ENCODE peak calls at places on chromosomes 1 and 21, in seven cellular contexts. K is sigmoid colon; J is CD8-positive, alpha-beta T cell; S is GM13976; Z is H9; P is endothelial cell; I is MCF 10A. Y is an unnamed sample.

GRCh38 chr1:86648255-86648654 is 56.1 kb upstream of the SH3GLB1 start:
- DNase-seq in K (no peak), J (no peak), S (no peak), Z (no peak), P (no peak), I (peak), Y (no peak)

GRCh38 chr21:36615274-36615964 is 83.5 kb upstream of the SIM2 start:
- DNase-seq in K (no peak), J (no peak), S (no peak), Z (peak), P (no peak), I (no peak), Y (no peak)

GRCh38 chr1:178566187-178566586 is 53.3 kb downstream of the TEX35 start:
- DNase-seq in K (no peak), J (no peak), S (no peak), Z (no peak), P (no peak), I (peak), Y (no peak)

GRCh38 chr1:115242543-115242942 is 95.5 kb downstream of the NGF start:
- DNase-seq in K (no peak), J (no peak), S (no peak), Z (no peak), P (no peak), I (no peak), Y (no peak)

GRCh38 chr21:36323032-36323431 is 3.0 kb downstream of the MORC3 start:
- DNase-seq in K (no peak), J (no peak), S (no peak), Z (no peak), P (no peak), I (peak), Y (no peak)

GRCh38 chr1:78676347-78676982 is 26.8 kb downstream of the IFI44 start:
- DNase-seq in K (peak), J (no peak), S (peak), Z (no peak), P (peak), I (peak), Y (no peak)

GRCh38 chr21:14900058-14900457 is 164.7 kb downstream of the NRIP1 start:
- DNase-seq in K (no peak), J (no peak), S (no peak), Z (no peak), P (no peak), I (no peak), Y (no peak)

GRCh38 chr1:53543130-53543770 is 84.1 kb downstream of the DMRTB1 start:
- DNase-seq in K (peak), J (no peak), S (no peak), Z (no peak), P (no peak), I (no peak), Y (no peak)

GRCh38 chr1:30743584-30744059 is 14.0 kb downstream of the LAPTM5 start:
- DNase-seq in K (no peak), J (peak), S (peak), Z (no peak), P (no peak), I (peak), Y (no peak)

GRCh38 chr1:35001743-35002142 is 16.6 kb upstream of the TMEM35B start:
- DNase-seq in K (no peak), J (no peak), S (no peak), Z (no peak), P (no peak), I (no peak), Y (no peak)

GRCh38 chr1:91054780-91055481 is 33.1 kb upstream of the ZNF644 start:
- DNase-seq in K (no peak), J (no peak), S (peak), Z (no peak), P (no peak), I (no peak), Y (no peak)

GRCh38 chr1:159881930-159882839 is 17.8 kb downstream of the CFAP45 start:
- DNase-seq in K (peak), J (no peak), S (no peak), Z (no peak), P (peak), I (peak), Y (no peak)

GRCh38 chr21:38797470-38797869 is 8.3 kb upstream of the ETS2 start:
- DNase-seq in K (no peak), J (no peak), S (no peak), Z (no peak), P (no peak), I (peak), Y (no peak)

GRCh38 chr1:54356680-54357147 is 49.5 kb downstream of the SSBP3 start:
- DNase-seq in K (no peak), J (no peak), S (peak), Z (no peak), P (no peak), I (no peak), Y (no peak)

GRCh38 chr1:236795757-236796719 is 946 bp downstream of the MTR start:
- DNase-seq in K (no peak), J (no peak), S (no peak), Z (no peak), P (peak), I (no peak), Y (no peak)

GRCh38 chr1:53074313-53075154 is 12.5 kb downstream of the PODN start:
- DNase-seq in K (peak), J (no peak), S (no peak), Z (peak), P (no peak), I (no peak), Y (peak)

GRCh38 chr1:156492591-156493080 is 7.9 kb downstream of the MEF2D start:
- DNase-seq in K (no peak), J (no peak), S (peak), Z (no peak), P (no peak), I (no peak), Y (no peak)

GRCh38 chr1:36320291-36320758 is 3.1 kb downstream of the EVA1B start:
- DNase-seq in K (no peak), J (no peak), S (no peak), Z (no peak), P (no peak), I (no peak), Y (no peak)

GRCh38 chr21:26717146-26717739 is 128.0 kb downstream of the ADAMTS1 start:
- DNase-seq in K (no peak), J (no peak), S (peak), Z (no peak), P (no peak), I (peak), Y (no peak)

DNA sequence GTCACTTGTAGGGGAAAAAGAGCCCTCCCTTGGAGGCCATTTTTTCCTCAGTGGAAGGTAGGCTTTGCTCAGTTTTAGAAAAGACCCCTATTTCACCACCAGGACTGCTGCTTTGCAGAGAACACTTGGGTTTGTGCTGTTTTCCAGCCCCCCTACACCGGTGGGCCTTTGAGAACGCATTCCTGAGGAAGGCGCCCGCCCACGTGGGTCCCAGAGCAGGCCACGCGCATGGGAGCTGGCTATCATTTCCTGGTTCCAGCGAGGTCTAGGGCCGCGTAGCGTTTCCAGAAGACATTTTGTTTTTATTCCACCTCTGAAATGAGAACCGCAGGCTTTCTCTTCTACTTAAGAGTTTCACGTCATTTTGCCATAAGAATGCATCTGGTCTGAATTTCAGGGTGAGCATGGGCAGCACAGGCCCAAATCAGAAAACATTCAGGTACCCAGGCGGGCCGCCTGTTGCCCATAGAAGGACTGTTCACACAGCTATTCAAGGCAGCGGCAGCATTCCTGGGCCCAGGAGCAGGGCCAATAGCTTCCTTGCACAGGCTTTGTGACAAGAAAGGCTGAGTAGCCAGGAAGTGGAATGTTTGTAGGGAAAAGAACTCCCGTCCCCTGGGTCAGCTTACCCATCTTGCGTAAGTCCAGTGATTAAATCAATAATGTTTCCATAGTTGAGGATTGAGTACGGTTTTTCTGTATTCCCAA is 1.3 kb upstream of the KLHL21 start:
- DNase-seq in K (peak), J (no peak), S (no peak), Z (peak), P (peak), I (no peak), Y (no peak)
- TF ChIP-seq CTCF in K (no peak), J (no peak), S (no peak), Z (no peak), P (no peak), I (no peak), Y (no peak)

GRCh38 chr1:119896303-119896702 is at the start of gene ADAM30:
- DNase-seq in K (no peak), J (no peak), S (no peak), Z (peak), P (no peak), I (no peak), Y (no peak)
- TF ChIP-seq CTCF in K (no peak), J (no peak), S (no peak), Z (peak), P (peak), I (no peak), Y (no peak)

DNA sequence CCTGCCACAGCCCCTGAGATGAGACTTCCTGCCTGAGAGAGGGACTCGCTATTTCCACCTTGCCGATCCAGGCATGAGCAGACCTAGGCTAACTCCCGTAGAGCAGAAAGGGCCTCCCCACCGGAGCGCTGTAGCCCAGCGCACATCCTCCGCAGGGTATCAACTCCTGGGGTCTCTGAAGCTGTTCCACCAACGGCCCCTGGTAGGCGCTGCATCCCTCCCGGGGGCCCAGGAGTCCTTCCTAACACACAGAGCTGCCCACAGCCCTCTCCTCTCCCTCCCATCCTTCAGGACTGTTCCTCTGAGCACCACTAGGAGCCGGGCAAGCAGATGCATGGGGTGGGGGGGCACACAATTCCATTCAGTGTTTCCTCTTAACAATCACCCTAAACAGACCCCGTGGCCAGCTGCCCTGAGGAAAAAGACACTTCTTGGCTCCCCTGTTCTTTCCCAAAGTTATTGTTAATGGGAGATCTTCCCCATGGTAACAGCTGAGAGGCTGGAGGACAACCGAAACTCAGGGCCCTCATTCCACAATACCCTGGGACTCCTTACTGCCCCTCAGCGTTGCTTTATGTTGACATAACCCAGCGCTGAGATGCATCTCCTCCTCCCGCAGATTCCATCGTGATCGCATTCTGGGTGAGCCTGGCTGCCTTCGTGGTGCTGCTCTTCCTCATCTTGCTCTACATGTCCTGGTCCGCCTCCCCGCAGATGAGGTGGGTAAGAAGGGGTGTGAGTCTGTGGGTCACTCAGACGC is 7.5 kb downstream of the MRAP start:
- DNase-seq in K (no peak), J (no peak), S (no peak), Z (peak), P (peak), I (no peak), Y (peak)
- TF ChIP-seq CTCF in K (peak), J (no peak), S (no peak), Z (peak), P (peak), I (peak), Y (peak)

GRCh38 chr1:237804516-237804915 is 86.2 kb downstream of the ZP4 start:
- DNase-seq in K (no peak), J (no peak), S (no peak), Z (no peak), P (no peak), I (no peak), Y (no peak)

GRCh38 chr1:237795558-237795957 is 95.2 kb downstream of the ZP4 start:
- DNase-seq in K (no peak), J (no peak), S (no peak), Z (no peak), P (no peak), I (no peak), Y (no peak)

GRCh38 chr1:237794071-237794470 is 96.7 kb downstream of the ZP4 start:
- DNase-seq in K (no peak), J (no peak), S (no peak), Z (no peak), P (no peak), I (peak), Y (no peak)

GRCh38 chr1:237799762-237800474 is 90.8 kb downstream of the ZP4 start:
- DNase-seq in K (no peak), J (no peak), S (peak), Z (peak), P (peak), I (peak), Y (peak)
- TF ChIP-seq CTCF in K (no peak), J (no peak), S (no peak), Z (peak), P (no peak), I (peak), Y (peak)

DNA sequence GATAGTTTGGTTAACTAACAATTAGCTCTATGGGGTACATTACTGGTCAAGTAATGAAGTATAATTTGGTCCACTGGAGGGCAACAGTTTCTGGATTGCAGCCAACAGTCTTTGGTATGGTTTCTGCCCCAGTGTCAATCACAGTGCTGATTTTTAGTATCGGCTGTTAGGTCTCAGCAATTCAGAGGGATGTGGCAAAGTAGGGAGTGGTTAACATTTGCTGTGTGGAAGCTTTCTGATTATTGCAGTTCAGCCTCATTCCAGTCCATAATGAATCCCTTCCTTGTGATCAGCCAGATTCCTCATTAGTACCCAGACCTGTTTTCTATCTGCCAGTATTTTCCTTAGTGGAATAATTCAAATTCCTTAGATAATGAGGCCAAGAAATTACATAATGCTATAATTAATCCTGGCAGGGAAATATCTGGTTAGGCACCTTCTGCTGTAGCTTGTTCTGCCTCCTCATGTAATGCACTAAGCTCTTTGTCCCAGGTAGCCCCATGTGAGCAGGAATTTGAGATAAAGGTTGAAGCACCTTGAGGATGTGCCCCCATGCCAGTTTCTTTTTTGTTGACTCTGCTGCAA is 14.0 kb downstream of the F3 start:
- DNase-seq in K (no peak), J (no peak), S (no peak), Z (no peak), P (no peak), I (peak), Y (no peak)
- TF ChIP-seq CTCF in K (no peak), J (no peak), S (no peak), Z (peak), P (no peak), I (no peak), Y (no peak)

Y was measured in dorsolateral prefrontal cortex.